ENCODE peak calls at places on chromosomes 7 and 10, in four cellular contexts. One of them, this sample, is unnamed.

GRCh38 chr10:47207280-47207613 is 92.8 kb upstream of the GDF10 start:
- DNase-seq in GM12878: no peak
- DNase-seq in GM12891: no peak
- DNase-seq in K562: no peak
- DNase-seq in this sample: peak

GRCh38 chr10:74690393-74690792 is 136.0 kb upstream of the KAT6B start:
- DNase-seq in GM12891: no peak
- DNase-seq in GM12878: no peak
- DNase-seq in K562: no peak
- DNase-seq in this sample: no peak

GRCh38 chr7:46387646-46388045 is 466.6 kb upstream of the IGFBP3 start:
- DNase-seq in GM12891: no peak
- DNase-seq in GM12878: no peak
- DNase-seq in K562: no peak
- DNase-seq in this sample: no peak

GRCh38 chr10:97687785-97688781 is 1.0 kb upstream of the AVPI1 start:
- DNase-seq in K562: no peak
- DNase-seq in GM12891: no peak
- DNase-seq in GM12878: no peak
- DNase-seq in this sample: no peak

GRCh38 chr10:93309062-93309461 is 173.1 kb downstream of the MYOF start:
- DNase-seq in GM12878: no peak
- DNase-seq in GM12891: no peak
- DNase-seq in K562: no peak
- DNase-seq in this sample: no peak

GRCh38 chr7:52863667-52864066 is 171.8 kb upstream of the POM121L12 start:
- DNase-seq in K562: no peak
- DNase-seq in GM12891: no peak
- DNase-seq in GM12878: no peak
- DNase-seq in this sample: no peak

GRCh38 chr7:26153823-26154783 is 2.1 kb downstream of the NFE2L3 start:
- DNase-seq in K562: peak
- DNase-seq in GM12891: no peak
- DNase-seq in GM12878: no peak
- DNase-seq in this sample: no peak

GRCh38 chr7:123628829-123629228 is 26.8 kb upstream of the LMOD2 start:
- DNase-seq in GM12891: no peak
- DNase-seq in GM12878: no peak
- DNase-seq in K562: no peak
- DNase-seq in this sample: no peak

GRCh38 chr10:86341361-86341811 is 25.2 kb downstream of the GRID1 start:
- DNase-seq in GM12878: no peak
- DNase-seq in GM12891: no peak
- DNase-seq in K562: no peak
- DNase-seq in this sample: no peak

GRCh38 chr10:61757525-61758397 is 95.0 kb downstream of the CABCOCO1 start:
- DNase-seq in GM12891: no peak
- DNase-seq in K562: no peak
- DNase-seq in GM12878: no peak
- DNase-seq in this sample: no peak

GRCh38 chr7:22629056-22629455 is 97.9 kb upstream of the IL6 start:
- DNase-seq in GM12891: no peak
- DNase-seq in K562: no peak
- DNase-seq in GM12878: no peak
- DNase-seq in this sample: no peak

GRCh38 chr10:127734753-127735152 is 2.2 kb upstream of the FOXI2 start:
- DNase-seq in GM12878: no peak
- DNase-seq in K562: no peak
- DNase-seq in GM12891: no peak
- DNase-seq in this sample: no peak

GRCh38 chr7:81256991-81257390 is 338.1 kb upstream of the SEMA3C start:
- DNase-seq in GM12878: no peak
- DNase-seq in K562: no peak
- DNase-seq in GM12891: no peak
- DNase-seq in this sample: no peak

GRCh38 chr7:128918266-128918665 is 7.8 kb upstream of the KCP start:
- DNase-seq in K562: no peak
- DNase-seq in GM12878: no peak
- DNase-seq in GM12891: no peak
- DNase-seq in this sample: no peak

GRCh38 chr10:60446855-60447254 is 57.2 kb upstream of the ANK3 start:
- DNase-seq in GM12891: no peak
- DNase-seq in K562: no peak
- DNase-seq in GM12878: no peak
- DNase-seq in this sample: no peak

GRCh38 chr7:7114575-7115291 is 67.6 kb upstream of the C1GALT1 start:
- DNase-seq in GM12891: no peak
- DNase-seq in K562: no peak
- DNase-seq in GM12878: no peak
- DNase-seq in this sample: no peak

DNA sequence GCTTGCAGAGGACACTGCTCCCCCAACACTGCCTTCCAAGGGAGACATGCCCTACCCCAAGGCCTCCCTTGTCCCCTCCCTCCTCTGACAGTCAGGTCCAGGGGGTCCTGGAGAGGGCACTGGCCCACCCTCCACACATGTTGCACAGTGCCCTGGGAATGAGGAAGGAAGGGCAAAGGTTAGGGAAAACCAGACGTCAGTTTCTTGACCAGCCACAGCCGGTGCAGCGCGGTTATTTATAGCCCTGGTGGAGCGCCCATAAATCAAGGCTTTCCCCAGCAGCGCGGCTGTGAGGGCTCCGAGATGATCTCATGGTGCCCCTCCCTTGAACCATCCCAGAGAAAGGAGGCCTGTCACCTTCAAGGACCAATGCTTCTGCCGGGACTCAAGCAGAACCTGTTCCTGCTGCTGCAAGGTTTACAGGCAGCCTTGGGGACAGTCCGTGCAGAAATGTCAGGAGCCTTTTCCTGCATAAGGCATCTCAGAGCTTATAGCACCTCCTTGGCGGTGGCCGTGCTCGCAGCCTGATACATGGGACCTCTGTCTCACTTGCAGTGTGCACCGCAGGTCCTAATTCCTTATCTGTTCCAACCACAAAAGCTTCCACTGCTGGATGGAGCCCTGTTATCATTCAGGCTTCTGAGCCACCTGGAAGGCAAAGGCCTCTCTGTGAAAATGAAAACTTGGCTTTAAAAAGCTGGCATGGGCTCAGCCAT is 127.3 kb downstream of the LHPP start:
- DNase-seq in GM12891: no peak
- DNase-seq in GM12878: no peak
- DNase-seq in K562: peak
- DNase-seq in this sample: no peak
- TF ChIP-seq SPI1 in GM12891: no peak
- TF ChIP-seq SPI1 in GM12878: no peak
- TF ChIP-seq SPI1 in K562: no peak
- TF ChIP-seq SPI1 in this sample: no peak

GRCh38 chr10:31083765-31084184 is 52.1 kb upstream of the ZNF438 start:
- DNase-seq in K562: peak
- DNase-seq in GM12878: peak
- DNase-seq in GM12891: no peak
- DNase-seq in this sample: peak
- TF ChIP-seq SPI1 in K562: no peak
- TF ChIP-seq SPI1 in GM12878: peak
- TF ChIP-seq SPI1 in GM12891: no peak
- TF ChIP-seq SPI1 in this sample: peak

GRCh38 chr7:75686551-75686950 is 52.2 kb downstream of the HIP1 start:
- DNase-seq in GM12878: no peak
- DNase-seq in GM12891: no peak
- DNase-seq in K562: no peak
- DNase-seq in this sample: no peak

GRCh38 chr7:75689246-75690099 is 49.3 kb downstream of the HIP1 start:
- DNase-seq in K562: no peak
- DNase-seq in GM12891: no peak
- DNase-seq in GM12878: no peak
- DNase-seq in this sample: peak

GRCh38 chr7:75690121-75690523 is 48.6 kb downstream of the HIP1 start:
- DNase-seq in GM12878: peak
- DNase-seq in GM12891: no peak
- DNase-seq in K562: no peak
- DNase-seq in this sample: no peak

GRCh38 chr7:75687246-75688088 is 51.3 kb downstream of the HIP1 start:
- DNase-seq in GM12878: no peak
- DNase-seq in GM12891: no peak
- DNase-seq in K562: no peak
- DNase-seq in this sample: no peak

DNA sequence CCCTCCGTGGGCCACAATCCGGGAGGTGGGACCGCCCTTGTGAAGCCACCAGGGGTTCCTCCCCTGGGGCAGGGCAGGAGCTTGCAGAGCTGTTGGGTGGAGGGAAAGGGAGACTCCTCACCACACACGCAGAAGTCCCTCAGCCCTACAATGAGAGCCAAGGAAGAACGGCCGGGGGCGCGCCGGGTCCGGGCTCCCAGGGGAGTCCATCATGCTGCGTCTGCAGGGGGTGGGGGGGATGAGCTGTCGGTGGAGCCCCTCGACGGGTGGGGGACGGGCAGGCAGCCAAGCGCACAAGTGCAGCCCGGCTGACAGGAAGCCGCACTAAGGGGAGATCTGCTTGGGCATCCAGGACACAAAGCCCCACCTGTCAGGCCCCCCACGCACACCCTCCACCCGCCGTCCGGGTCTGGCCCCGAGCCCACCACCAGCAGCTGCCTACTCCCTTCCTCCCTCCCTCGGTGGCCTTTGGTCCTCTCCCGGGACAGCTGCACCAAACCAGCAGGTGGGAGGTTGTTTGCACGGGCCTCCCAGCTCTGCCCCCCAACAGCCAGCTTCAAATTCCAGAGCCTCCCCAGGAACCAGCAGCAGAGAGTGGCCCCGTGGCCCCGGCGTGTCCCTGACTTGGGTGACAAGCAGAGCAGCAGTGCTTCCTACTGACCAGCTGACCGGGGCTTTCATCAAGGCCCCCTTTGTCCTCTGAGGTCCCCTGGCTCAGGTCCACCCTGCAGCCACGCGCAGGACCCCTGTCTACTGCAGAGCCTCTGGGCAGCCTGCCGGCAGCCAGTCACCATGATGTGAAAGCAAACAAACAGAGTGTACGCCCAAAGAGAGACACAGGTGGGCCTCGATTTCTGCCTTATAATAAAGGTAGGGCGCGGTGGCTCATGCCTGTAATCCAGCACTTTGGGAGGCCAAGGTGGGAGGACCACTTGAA is 50.3 kb downstream of the HIP1 start:
- DNase-seq in GM12878: no peak
- DNase-seq in GM12891: peak
- DNase-seq in K562: no peak
- DNase-seq in this sample: no peak
- TF ChIP-seq SPI1 in GM12878: no peak
- TF ChIP-seq SPI1 in GM12891: no peak
- TF ChIP-seq SPI1 in K562: no peak
- TF ChIP-seq SPI1 in this sample: no peak

DNA sequence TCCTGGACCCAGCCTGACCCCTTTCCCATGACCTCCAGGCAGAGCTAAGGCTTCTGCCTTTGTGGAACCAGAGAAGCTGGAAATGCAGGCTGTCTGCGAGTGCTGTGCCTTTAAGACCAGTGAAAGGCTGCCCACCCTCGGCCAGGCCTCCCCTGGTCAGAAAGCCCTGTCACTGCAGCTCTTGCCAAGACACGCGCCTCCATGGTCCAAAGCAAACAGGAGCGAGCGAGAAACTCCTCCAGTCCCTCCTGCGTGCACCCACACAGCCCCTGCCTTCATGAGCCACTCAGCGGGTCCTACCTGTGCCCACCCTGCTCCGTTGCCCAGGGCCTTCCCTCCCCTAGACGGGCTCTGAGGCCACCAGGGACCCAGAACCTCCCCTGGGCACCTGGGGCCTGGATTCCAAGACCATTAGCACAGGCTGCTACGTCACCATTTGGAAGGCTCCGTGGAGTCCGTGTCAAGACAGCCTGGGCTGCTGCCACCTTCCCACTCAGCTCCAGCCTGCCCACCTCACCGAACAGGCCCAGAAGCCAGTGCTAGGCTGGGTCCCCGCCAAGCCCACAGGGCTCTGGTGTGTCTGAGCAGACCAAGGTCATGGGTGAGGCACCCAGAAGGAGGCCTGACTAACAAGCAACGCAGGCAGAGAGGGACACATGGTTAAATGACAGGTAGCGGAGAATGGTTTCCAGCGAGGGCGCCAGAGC is 144.5 kb downstream of the NEURL1 start:
- DNase-seq in K562: no peak
- DNase-seq in GM12891: no peak
- DNase-seq in GM12878: no peak
- DNase-seq in this sample: no peak
- TF ChIP-seq SPI1 in K562: no peak
- TF ChIP-seq SPI1 in GM12891: no peak
- TF ChIP-seq SPI1 in GM12878: no peak
- TF ChIP-seq SPI1 in this sample: no peak

GRCh38 chr7:90719159-90719558 is 123.0 kb downstream of the CDK14 start:
- DNase-seq in GM12891: no peak
- DNase-seq in GM12878: no peak
- DNase-seq in K562: no peak
- DNase-seq in this sample: no peak
- TF ChIP-seq SPI1 in GM12891: no peak
- TF ChIP-seq SPI1 in GM12878: no peak
- TF ChIP-seq SPI1 in K562: no peak
- TF ChIP-seq SPI1 in this sample: no peak

DNA sequence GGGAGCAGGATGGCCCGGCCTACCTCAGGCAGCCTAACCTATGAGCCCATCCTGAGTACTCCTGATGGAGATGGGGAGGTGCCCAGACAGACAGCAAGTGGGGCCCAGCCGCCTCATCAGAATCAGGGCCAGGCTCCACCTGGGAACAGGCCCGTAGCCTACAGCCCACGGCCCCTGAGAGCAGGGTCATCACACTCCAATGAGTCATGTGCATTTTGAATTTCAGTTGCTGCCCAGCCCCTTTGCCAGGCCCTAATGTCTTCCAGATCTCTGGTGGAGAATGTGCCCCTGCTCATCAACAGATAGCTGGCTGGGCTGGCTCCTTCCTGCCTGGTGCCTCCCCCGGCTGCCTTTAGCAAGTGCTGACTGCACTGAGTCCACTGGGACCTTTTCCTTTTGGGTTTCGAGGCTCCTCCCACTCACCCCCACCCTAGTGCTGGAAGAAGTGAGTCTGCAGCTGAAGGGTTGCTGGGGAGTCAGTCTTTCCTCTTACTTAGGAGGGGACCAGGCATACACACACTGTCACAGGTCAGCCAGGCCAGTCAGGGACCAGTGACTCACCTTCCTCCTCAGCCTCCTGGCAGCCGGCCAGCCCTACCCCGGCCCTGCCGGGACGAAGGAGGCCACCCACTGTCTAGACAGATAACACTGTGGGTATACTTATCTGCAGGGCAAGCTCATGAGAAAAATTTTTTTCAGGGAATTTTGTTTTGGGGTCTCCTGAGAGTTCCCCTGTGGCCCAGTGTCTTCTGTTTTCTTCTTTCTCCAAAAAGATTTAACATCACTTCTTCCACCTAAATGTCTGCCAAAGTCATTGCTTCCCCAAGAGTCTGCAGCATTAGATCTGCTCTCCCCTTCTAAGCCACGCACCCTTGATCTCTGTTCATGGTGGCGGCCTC is 9.1 kb upstream of the ASIC3 start:
- DNase-seq in GM12891: no peak
- DNase-seq in K562: peak
- DNase-seq in GM12878: no peak
- DNase-seq in this sample: peak
- TF ChIP-seq SPI1 in GM12891: no peak
- TF ChIP-seq SPI1 in K562: no peak
- TF ChIP-seq SPI1 in GM12878: no peak
- TF ChIP-seq SPI1 in this sample: no peak